ENCODE peak calls at places on chromosomes 3 and 15, in six cellular contexts. F, O, Q, H, K and J are unnamed samples.

GRCh38 chr3:19596408-19596807 is 337.6 kb downstream of the EFHB start:
- DNase-seq in F (no peak), O (no peak), Q (no peak), H (no peak), K (no peak), J (no peak)

GRCh38 chr15:44158111-44158510 is 37.0 kb downstream of the FRMD5 start:
- DNase-seq in F (no peak), O (no peak), Q (no peak), H (no peak), K (no peak), J (no peak)

GRCh38 chr15:67548862-67549651 is 6.6 kb downstream of the MAP2K5 start:
- DNase-seq in F (peak; percentile 50), O (no peak), Q (no peak), H (peak; percentile 18), K (no peak), J (no peak)

GRCh38 chr15:53197426-53197839 is 407.3 kb upstream of the ONECUT1 start:
- DNase-seq in F (peak; percentile 43), O (peak; percentile 40), Q (no peak), H (peak; percentile 80), K (no peak), J (no peak)

GRCh38 chr3:39291903-39292329 is 12.1 kb upstream of the CX3CR1 start:
- DNase-seq in F (peak; percentile 66), O (peak; percentile 50), Q (peak; percentile 87), H (peak; percentile 73), K (peak; percentile 95), J (no peak)

GRCh38 chr3:100006570-100007271 is 107.6 kb downstream of the FILIP1L start:
- DNase-seq in F (no peak), O (no peak), Q (no peak), H (no peak), K (no peak), J (no peak)

GRCh38 chr3:13951184-13951583 is 71.3 kb upstream of the WNT7A start:
- DNase-seq in F (no peak), O (no peak), Q (no peak), H (no peak), K (no peak), J (no peak)

GRCh38 chr3:148866261-148866660 is 1.2 kb downstream of the CPA3 start:
- DNase-seq in F (no peak), O (no peak), Q (no peak), H (no peak), K (no peak), J (no peak)

GRCh38 chr3:64575211-64575844 is 112.5 kb downstream of the ADAMTS9 start:
- DNase-seq in F (no peak), O (no peak), Q (no peak), H (no peak), K (no peak), J (no peak)

GRCh38 chr3:31106204-31106603 is 211.7 kb upstream of the GADL1 start:
- DNase-seq in F (no peak), O (peak; percentile 17), Q (no peak), H (no peak), K (peak; percentile 86), J (no peak)

GRCh38 chr15:26024241-26024640 is 161.1 kb upstream of the ATP10A start:
- DNase-seq in F (no peak), O (no peak), Q (no peak), H (no peak), K (peak; percentile 90), J (peak; percentile 28)

GRCh38 chr3:155370198-155370597 is 76.7 kb upstream of the STRIT1 start:
- DNase-seq in F (peak; percentile 85), O (no peak), Q (no peak), H (no peak), K (no peak), J (no peak)

GRCh38 chr3:35659808-35660207 is 20.5 kb downstream of the ARPP21 start:
- DNase-seq in F (no peak), O (no peak), Q (no peak), H (peak; percentile 19), K (no peak), J (no peak)

GRCh38 chr3:133490468-133491351 is 82.8 kb upstream of the CDV3 start:
- DNase-seq in F (no peak), O (no peak), Q (no peak), H (no peak), K (peak; percentile 78), J (peak; percentile 77)

GRCh38 chr15:61393949-61394348 is 164.8 kb upstream of the RORA start:
- DNase-seq in F (no peak), O (no peak), Q (no peak), H (no peak), K (no peak), J (no peak)

GRCh38 chr15:25703726-25704125 is 159.4 kb downstream of the ATP10A start:
- DNase-seq in F (no peak), O (no peak), Q (peak; percentile 69), H (no peak), K (no peak), J (no peak)

GRCh38 chr3:105187340-105187739 is 179.4 kb upstream of the ALCAM start:
- DNase-seq in F (no peak), O (no peak), Q (no peak), H (no peak), K (no peak), J (no peak)

GRCh38 chr3:117084739-117085270 is 375.2 kb downstream of the TUSC7 start:
- DNase-seq in F (no peak), O (no peak), Q (no peak), H (no peak), K (no peak), J (no peak)

GRCh38 chr15:38481761-38482160 is 27.8 kb downstream of the FAM98B start:
- DNase-seq in F (no peak), O (no peak), Q (no peak), H (no peak), K (no peak), J (no peak)

GRCh38 chr3:176513604-176514003 is 683.7 kb downstream of the TBL1XR1 start:
- DNase-seq in F (no peak), O (no peak), Q (no peak), H (no peak), K (no peak), J (no peak)

GRCh38 chr15:39624806-39625205 is 43.9 kb downstream of the THBS1 start:
- DNase-seq in F (peak; percentile 65), O (peak; percentile 67), Q (no peak), H (peak; percentile 23), K (no peak), J (no peak)

GRCh38 chr3:65030847-65031463 is 343.2 kb upstream of the ADAMTS9 start:
- DNase-seq in F (no peak), O (no peak), Q (no peak), H (no peak), K (no peak), J (no peak)

GRCh38 chr3:157128771-157129671 is 30.9 kb downstream of the CCNL1 start:
- DNase-seq in F (no peak), O (peak; percentile 29), Q (no peak), H (peak; percentile 46), K (peak; percentile 91), J (no peak)

GRCh38 chr15:79170256-79170664 is 79.7 kb upstream of the RASGRF1 start:
- DNase-seq in F (peak; percentile 64), O (no peak), Q (no peak), H (no peak), K (no peak), J (no peak)

GRCh38 chr15:79172801-79173460 is 82.4 kb upstream of the RASGRF1 start:
- DNase-seq in F (no peak), O (peak; percentile 40), Q (peak; percentile 72), H (no peak), K (no peak), J (no peak)

GRCh38 chr15:79169531-79170123 is 79.0 kb upstream of the RASGRF1 start:
- DNase-seq in F (no peak), O (no peak), Q (no peak), H (no peak), K (no peak), J (no peak)

GRCh38 chr15:79171320-79172031 is 80.9 kb upstream of the RASGRF1 start:
- DNase-seq in F (no peak), O (no peak), Q (no peak), H (no peak), K (no peak), J (peak; percentile 77)

DNA sequence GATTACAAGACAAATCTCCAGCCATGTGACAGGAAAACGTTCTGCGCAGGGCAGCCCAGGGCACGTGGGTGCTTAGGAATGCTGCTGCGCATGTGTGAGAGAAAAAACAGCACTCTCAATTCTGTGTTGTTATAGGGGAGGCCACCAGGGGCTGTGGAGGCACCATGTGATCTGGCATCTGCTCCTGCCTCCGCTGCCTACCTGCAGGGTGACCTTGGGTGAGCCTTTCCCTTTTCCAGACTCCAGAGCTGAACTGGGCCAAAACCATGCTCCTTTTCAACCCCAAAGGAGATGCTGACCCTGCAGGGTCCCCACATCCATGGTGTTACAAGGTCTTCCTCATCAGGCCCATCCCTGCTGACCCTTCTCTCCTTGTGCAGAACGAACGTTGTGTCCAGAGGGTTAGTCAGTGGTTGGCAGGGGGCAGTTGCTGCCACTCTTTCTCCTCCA is 81.5 kb upstream of the RASGRF1 start:
- DNase-seq in F (no peak), O (no peak), Q (peak; percentile 44), H (peak; percentile 59), K (no peak), J (peak; percentile 94)
- TF ChIP-seq CTCF in F (no peak), O (no peak), Q (no peak), H (no peak), K (no peak), J (no peak)

DNA sequence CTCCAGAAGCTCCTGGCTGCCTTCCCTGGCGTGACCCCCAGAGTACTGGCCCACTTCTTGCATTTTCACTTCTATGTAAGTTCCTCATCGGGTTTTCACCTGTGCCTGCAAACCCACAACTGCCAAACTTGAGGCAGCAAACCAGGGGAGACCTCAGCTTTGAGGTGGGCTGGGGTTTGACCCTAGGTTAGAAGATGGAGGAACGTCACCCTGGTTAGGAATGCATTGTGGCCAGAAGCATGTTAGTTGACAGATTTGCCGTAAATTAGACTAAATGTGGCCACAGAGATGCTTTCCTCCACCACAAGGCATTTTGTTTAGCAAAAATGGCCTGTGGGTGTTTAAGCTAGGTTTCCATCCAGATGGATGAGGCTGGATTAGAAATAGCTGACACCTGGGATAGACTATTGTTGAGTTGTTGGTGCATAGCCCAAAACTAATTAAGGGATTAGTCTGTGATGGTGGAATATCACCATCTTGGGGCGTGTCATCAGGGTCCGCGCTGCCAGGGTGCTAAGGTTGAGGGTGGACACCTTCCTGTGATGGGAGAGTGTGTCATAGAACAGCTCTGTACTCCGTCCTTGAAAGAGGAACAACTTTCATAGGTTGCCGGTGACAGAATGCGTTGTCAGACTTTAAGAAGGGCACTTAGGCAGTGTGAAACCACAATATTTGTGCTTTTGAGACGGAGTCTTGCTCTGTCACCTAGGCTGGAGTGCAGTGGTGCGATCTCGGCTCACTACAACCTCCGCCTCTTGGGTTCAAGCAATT is 3.6 kb downstream of the NISCH start:
- DNase-seq in F (no peak), O (no peak), Q (no peak), H (no peak), K (no peak), J (no peak)
- H3K27ac ChIP-seq in F (no peak overlapping the region), O (no peak overlapping the region), Q (no peak overlapping the region), H (no peak overlapping the region), K (no peak overlapping the region), J (no peak overlapping the region)

GRCh38 chr3:124033360-124034015 is 41.6 kb upstream of the ROPN1 start:
- DNase-seq in F (peak; percentile 26), O (peak; percentile 24), Q (no peak), H (peak; percentile 17), K (peak; percentile 17), J (no peak)
- TF ChIP-seq POLR2A in F (no peak), O (peak; percentile 52), Q (no peak), H (no peak), K (no peak), J (no peak)

DNA sequence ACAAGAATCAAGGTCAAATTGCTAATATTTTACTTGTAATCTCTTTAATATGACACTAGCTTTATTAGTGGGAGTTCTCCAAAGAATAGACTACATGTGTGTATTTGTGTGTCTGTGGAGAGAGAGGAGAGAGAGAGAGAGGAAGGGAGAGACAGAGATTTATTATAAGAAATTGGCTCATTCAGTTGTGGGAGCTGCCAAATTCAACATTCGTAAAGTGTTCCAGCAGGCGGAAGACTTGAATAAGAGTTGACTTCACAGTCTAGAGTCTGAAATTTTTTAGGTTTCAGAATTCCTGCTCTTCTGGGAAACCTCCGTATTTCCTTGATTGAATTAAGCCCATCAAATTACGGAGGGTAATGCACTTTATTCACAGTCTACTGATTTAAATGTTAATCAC is 4.7 kb upstream of the CLDN1 start:
- DNase-seq in F (no peak), O (peak; percentile 63), Q (no peak), H (peak; percentile 16), K (no peak), J (no peak)
- TF ChIP-seq CTCF in F (no peak), O (peak; percentile 59), Q (no peak), H (no peak), K (no peak), J (no peak)